ENCODE peak calls at places on chromosomes 13 and 19, in five cellular contexts. E is H1, V is neural progenitor cell, H is endodermal cell, J is Karpas-422. W is an unnamed sample. For H3K9me3, the result is how much of the 10 kb centered on the place peaks cover.

GRCh38 chr13:71866173-71867091 is 572 bp downstream of the DACH1 start:
- DNase-seq in E (no peak), V (peak), H (peak), J (no peak), W (peak)

GRCh38 chr13:27967203-27967735 is 1.8 kb downstream of the CDX2 start:
- DNase-seq in E (no peak), V (no peak), H (no peak), J (no peak), W (peak)

GRCh38 chr19:38975214-38975860 is at the start of gene FBXO17:
- DNase-seq in E (no peak), V (peak), H (peak), J (no peak), W (peak)

GRCh38 chr19:15381864-15382263 is 2.3 kb upstream of the AKAP8 start:
- DNase-seq in E (no peak), V (no peak), H (no peak), J (no peak), W (no peak)

GRCh38 chr13:29594310-29594709 is 1.2 kb downstream of the SLC7A1 start:
- DNase-seq in E (no peak), V (peak), H (peak), J (peak), W (peak)

GRCh38 chr19:2170219-2170618 is 6.5 kb downstream of the DOT1L start:
- DNase-seq in E (no peak), V (peak), H (no peak), J (peak), W (no peak)

GRCh38 chr13:53189162-53189561 is 160.5 kb downstream of the OLFM4 start:
- DNase-seq in E (no peak), V (no peak), H (no peak), J (peak), W (no peak)

GRCh38 chr19:42132030-42132628 is at the start of gene POU2F2:
- DNase-seq in E (no peak), V (peak), H (peak), J (peak), W (peak)

GRCh38 chr19:1826557-1827521 is 14.8 kb upstream of the ATP8B3 start:
- DNase-seq in E (no peak), V (peak), H (peak), J (peak), W (no peak)

GRCh38 chr19:21569497-21569870 is 64.1 kb downstream of the ZNF429 start:
- DNase-seq in E (no peak), V (no peak), H (no peak), J (no peak), W (peak)

GRCh38 chr13:24220086-24220703 is 59.7 kb downstream of the SPATA13 start:
- DNase-seq in E (no peak), V (peak), H (peak), J (peak), W (peak)

GRCh38 chr19:43524922-43525835 is 1.8 kb downstream of the ETHE1 start:
- DNase-seq in E (no peak), V (peak), H (peak), J (no peak), W (peak)

GRCh38 chr19:43525836-43526771 is 897 bp downstream of the ETHE1 start:
- DNase-seq in E (no peak), V (peak), H (peak), J (no peak), W (peak)

GRCh38 chr19:43532571-43532961 is 422 bp upstream of the ZNF575 start:
- DNase-seq in E (no peak), V (no peak), H (no peak), J (peak), W (peak)

GRCh38 chr19:43526884-43527859 is at the start of gene ETHE1:
- DNase-seq in E (no peak), V (peak), H (peak), J (peak), W (peak)

GRCh38 chr19:43527860-43528622 is 1.0 kb upstream of the ETHE1 start:
- DNase-seq in E (no peak), V (no peak), H (no peak), J (peak), W (peak)
- H3K27ac ChIP-seq in E (no peak), V (no peak), H (no peak), J (no peak), W (peak)

DNA sequence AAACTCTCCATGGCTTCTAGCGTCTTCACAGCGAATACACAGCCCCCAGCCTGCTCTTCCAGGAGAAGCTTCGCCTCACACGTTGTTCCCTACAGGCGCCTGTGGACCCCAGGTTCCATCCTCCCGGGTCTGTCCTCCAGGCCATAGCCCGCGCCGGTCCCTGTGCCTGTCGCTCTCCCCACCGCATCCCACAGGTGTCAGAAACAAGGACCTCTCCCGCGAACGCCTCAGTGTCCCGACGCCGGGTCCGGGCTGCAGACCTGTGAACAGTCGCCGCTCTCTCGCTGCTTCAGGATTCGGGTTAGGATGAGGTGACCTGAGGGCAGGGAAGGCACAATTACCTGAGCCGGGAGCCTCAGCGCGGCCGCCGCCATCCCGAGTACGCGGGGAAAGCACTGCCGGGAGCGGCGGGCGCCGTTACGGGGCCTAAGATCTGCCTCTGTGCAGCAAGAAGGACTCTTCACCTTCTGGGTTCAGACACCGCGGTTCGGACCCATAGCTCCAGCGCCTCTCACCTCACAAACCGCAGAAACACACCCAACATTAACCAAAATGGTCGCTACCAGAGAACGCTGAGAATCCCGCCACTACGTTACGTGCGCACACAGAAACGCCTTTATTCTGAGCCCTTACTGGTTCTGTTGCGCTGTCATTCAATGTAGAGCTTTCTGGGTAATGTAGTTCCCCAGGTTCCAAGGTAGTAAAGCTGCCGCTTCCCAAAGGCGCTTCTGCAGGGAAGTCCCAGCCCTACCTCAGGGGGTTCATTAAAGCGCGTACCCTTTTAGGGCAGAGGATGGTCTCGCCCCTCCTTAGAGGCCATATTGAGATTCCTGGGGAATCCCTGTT is at the start of gene ZNF418:
- DNase-seq in E (peak), V (peak), H (peak), J (no peak), W (peak)
- H3K9me3 ChIP-seq in E (under half), V (under half), H (half or more), J (under half), W (under half)

GRCh38 chr19:10802479-10802878 is 33.5 kb downstream of the TMED1 start:
- DNase-seq in E (no peak), V (no peak), H (no peak), J (no peak), W (no peak)

GRCh38 chr19:10797541-10798256 is 38.3 kb downstream of the TMED1 start:
- DNase-seq in E (no peak), V (no peak), H (no peak), J (no peak), W (no peak)

GRCh38 chr19:10803252-10803651 is 32.8 kb downstream of the TMED1 start:
- DNase-seq in E (no peak), V (no peak), H (no peak), J (no peak), W (no peak)

GRCh38 chr19:10797078-10797477 is 38.9 kb downstream of the TMED1 start:
- DNase-seq in E (no peak), V (no peak), H (no peak), J (no peak), W (no peak)

GRCh38 chr19:10800488-10800887 is 35.5 kb downstream of the TMED1 start:
- DNase-seq in E (no peak), V (no peak), H (no peak), J (no peak), W (no peak)
- H3K9ac ChIP-seq in E (no peak), V (no peak), H (no peak), J (no peak), W (no peak)

GRCh38 chr13:110328509-110328908 is 21.4 kb downstream of the COL4A2 start:
- DNase-seq in E (no peak), V (no peak), H (no peak), J (no peak), W (no peak)

GRCh38 chr13:110330491-110331001 is 23.5 kb downstream of the COL4A2 start:
- DNase-seq in E (no peak), V (no peak), H (no peak), J (no peak), W (no peak)

GRCh38 chr13:110331362-110331761 is 24.3 kb downstream of the COL4A2 start:
- DNase-seq in E (no peak), V (no peak), H (no peak), J (no peak), W (no peak)

GRCh38 chr13:110329258-110329657 is 22.2 kb downstream of the COL4A2 start:
- DNase-seq in E (no peak), V (no peak), H (no peak), J (no peak), W (no peak)

DNA sequence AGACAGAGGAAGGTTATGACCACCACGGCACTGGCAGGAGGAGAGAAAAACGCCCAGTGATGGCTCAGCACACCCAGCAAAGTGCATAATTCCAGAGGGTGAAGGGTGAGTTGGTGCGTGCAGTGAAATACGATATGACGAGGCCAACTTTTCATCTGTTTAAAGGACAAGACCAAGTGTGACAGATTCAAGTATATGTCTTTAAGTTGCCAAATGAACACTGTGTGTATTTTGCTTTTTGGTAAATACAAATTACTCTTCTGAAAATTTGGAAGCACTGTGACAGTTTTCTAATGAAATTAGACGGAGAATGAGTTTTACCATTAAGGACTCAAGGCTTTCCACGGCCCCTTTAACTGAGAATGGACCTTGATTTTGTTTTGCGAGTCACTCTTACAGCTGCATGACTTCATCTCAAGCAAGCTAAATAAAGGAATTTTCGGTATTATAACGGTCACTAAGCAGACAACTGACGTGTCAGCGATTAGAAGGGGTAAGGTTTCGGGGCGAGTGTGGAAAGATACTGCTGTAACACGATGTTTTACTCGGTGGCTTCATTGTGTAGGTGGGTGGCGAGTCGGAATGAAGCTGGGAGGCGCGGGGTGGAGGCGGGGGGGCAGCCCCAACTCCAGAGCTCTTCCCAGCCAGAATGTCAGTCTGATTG is 22.8 kb downstream of the COL4A2 start:
- DNase-seq in E (no peak), V (peak), H (no peak), J (no peak), W (no peak)
- H3K27ac ChIP-seq in E (no peak), V (peak), H (no peak), J (no peak), W (peak)

GRCh38 chr13:36072536-36072935 is 58.6 kb downstream of the DCLK1 start:
- DNase-seq in E (no peak), V (no peak), H (no peak), J (no peak), W (no peak)

GRCh38 chr13:36074659-36075058 is 56.5 kb downstream of the DCLK1 start:
- DNase-seq in E (no peak), V (no peak), H (no peak), J (no peak), W (no peak)

GRCh38 chr13:36072127-36072526 is 59.1 kb downstream of the DCLK1 start:
- DNase-seq in E (no peak), V (no peak), H (no peak), J (no peak), W (no peak)

DNA sequence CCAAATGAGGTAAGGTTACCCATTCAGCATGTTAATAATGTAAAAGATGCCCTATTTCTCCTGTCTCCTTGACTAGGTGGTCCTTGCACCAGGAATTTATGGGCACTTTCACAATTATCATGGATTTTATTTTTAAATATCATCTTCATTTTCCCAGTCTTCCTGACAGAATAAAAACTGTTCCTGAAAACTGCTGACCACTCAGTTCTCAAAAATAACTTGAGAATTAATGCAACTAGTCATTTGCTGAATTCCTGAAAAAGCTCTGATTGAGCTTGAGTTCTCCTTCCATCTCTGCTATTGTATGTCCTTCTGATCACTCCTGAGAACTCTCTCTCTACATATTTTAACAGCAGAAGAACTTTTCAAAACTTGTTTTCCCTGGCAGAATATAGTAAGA is 55.0 kb downstream of the DCLK1 start:
- DNase-seq in E (no peak), V (no peak), H (no peak), J (no peak), W (no peak)
- H3K9me3 ChIP-seq in E (under half), V (under half), H (under half), J (under half), W (under half)

DNA sequence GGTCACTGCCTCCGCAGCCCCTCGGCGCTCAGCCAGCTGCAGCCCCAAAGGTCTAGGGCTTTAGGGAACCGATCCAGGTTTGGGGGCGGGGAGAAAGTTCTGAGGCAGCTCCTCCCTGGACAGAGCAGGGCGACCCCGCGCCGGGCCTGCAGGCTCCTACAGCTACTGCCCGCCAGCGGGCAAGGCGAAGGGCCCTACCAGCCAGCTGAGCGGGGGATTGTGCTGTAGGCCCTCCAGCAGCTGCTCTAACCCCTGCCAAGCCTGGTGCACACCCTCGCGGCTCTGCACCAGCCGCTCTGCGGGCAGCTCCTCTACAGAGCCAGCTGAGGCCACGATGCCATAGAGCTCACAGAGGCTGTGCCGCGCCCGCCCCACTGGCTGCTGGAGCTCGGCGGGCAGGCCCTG is 14.0 kb downstream of the PLIN4 start:
- DNase-seq in E (no peak), V (no peak), H (no peak), J (no peak), W (no peak)
- H3K9ac ChIP-seq in E (no peak), V (no peak), H (no peak), J (no peak), W (no peak)

GRCh38 chr13:46339035-46339666 is 47.9 kb downstream of the RUBCNL start:
- DNase-seq in E (no peak), V (no peak), H (no peak), J (no peak), W (no peak)
- H3K27ac ChIP-seq in E (no peak), V (no peak), H (no peak), J (no peak), W (no peak)

DNA sequence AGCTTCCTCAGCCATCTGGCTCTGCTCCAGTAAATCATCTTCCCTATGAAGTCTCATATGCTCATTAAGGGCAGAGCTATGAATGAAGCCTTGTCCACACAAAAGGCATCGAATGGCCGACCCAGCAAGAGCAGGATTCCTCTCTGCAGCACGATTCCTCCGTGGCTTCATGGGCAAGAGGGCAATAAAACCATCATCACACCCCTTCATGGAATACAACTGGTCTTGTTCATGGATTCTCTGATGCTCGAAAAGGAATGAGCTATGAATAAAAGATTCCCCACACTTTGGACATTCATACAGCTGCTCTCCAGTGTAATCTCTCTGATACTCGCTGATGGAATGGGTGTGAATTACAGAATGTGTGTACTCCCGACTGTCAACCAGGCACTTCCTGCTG is 25.9 kb downstream of the PEG3 start:
- DNase-seq in E (no peak), V (no peak), H (no peak), J (no peak), W (no peak)
- H3K9me3 ChIP-seq in E (half or more), V (under half), H (half or more), J (under half), W (under half)

GRCh38 chr13:99323488-99323887 is 16.3 kb upstream of the GPR183 start:
- DNase-seq in E (no peak), V (no peak), H (no peak), J (no peak), W (no peak)
- H3K9ac ChIP-seq in E (no peak), V (no peak), H (no peak), J (no peak), W (no peak)